ENCODE peak calls at places on chromosomes 3 and 15, in eight cellular contexts. One of them, this sample, is unnamed.
A peak's percentile ranks its signal among the peaks of the same experiment; 100 is the strongest.

GRCh38 chr15:69064649-69065048 is 50.2 kb downstream of the NOX5 start:
- DNase-seq in CD8-positive, alpha-beta T cell: no peak
- DNase-seq in heart right ventricle: no peak
- DNase-seq in esophagus squamous epithelium: no peak
- DNase-seq in CD14-positive monocyte: no peak
- DNase-seq in colonic mucosa: no peak
- DNase-seq in adrenal gland: no peak
- DNase-seq in AG09319: no peak
- DNase-seq in this sample: no peak

GRCh38 chr3:116393199-116393598 is 52.1 kb downstream of the LSAMP start:
- DNase-seq in CD14-positive monocyte: no peak
- DNase-seq in AG09319: no peak
- DNase-seq in adrenal gland: no peak
- DNase-seq in heart right ventricle: no peak
- DNase-seq in colonic mucosa: no peak
- DNase-seq in esophagus squamous epithelium: no peak
- DNase-seq in CD8-positive, alpha-beta T cell: no peak
- DNase-seq in this sample: no peak

GRCh38 chr15:99343208-99343607 is 91.9 kb downstream of the LRRC28 start:
- DNase-seq in CD8-positive, alpha-beta T cell: no peak
- DNase-seq in adrenal gland: no peak
- DNase-seq in CD14-positive monocyte: no peak
- DNase-seq in heart right ventricle: no peak
- DNase-seq in esophagus squamous epithelium: no peak
- DNase-seq in AG09319: no peak
- DNase-seq in colonic mucosa: no peak
- DNase-seq in this sample: no peak

GRCh38 chr15:37931868-37932267 is 2.6 kb upstream of the TMCO5A start:
- DNase-seq in AG09319: peak; percentile 2
- DNase-seq in esophagus squamous epithelium: no peak
- DNase-seq in adrenal gland: no peak
- DNase-seq in CD8-positive, alpha-beta T cell: no peak
- DNase-seq in CD14-positive monocyte: no peak
- DNase-seq in colonic mucosa: no peak
- DNase-seq in heart right ventricle: no peak
- DNase-seq in this sample: no peak

GRCh38 chr15:35444557-35445204 is 101.3 kb downstream of the DPH6 start:
- DNase-seq in heart right ventricle: no peak
- DNase-seq in esophagus squamous epithelium: no peak
- DNase-seq in colonic mucosa: no peak
- DNase-seq in adrenal gland: no peak
- DNase-seq in CD14-positive monocyte: no peak
- DNase-seq in CD8-positive, alpha-beta T cell: no peak
- DNase-seq in AG09319: peak; percentile 15
- DNase-seq in this sample: no peak

GRCh38 chr3:62727576-62727975 is 147.6 kb downstream of the CADPS start:
- DNase-seq in AG09319: no peak
- DNase-seq in CD8-positive, alpha-beta T cell: no peak
- DNase-seq in adrenal gland: no peak
- DNase-seq in esophagus squamous epithelium: no peak
- DNase-seq in CD14-positive monocyte: no peak
- DNase-seq in heart right ventricle: no peak
- DNase-seq in colonic mucosa: no peak
- DNase-seq in this sample: no peak

GRCh38 chr3:49714728-49715550 is 4.5 kb downstream of the AMIGO3 start:
- DNase-seq in CD14-positive monocyte: peak; percentile 29
- DNase-seq in heart right ventricle: no peak
- DNase-seq in AG09319: no peak
- DNase-seq in adrenal gland: no peak
- DNase-seq in colonic mucosa: no peak
- DNase-seq in CD8-positive, alpha-beta T cell: no peak
- DNase-seq in esophagus squamous epithelium: no peak
- DNase-seq in this sample: no peak

GRCh38 chr3:8886556-8886955 is 76.7 kb downstream of the RAD18 start:
- DNase-seq in AG09319: no peak
- DNase-seq in heart right ventricle: no peak
- DNase-seq in esophagus squamous epithelium: no peak
- DNase-seq in CD14-positive monocyte: no peak
- DNase-seq in adrenal gland: no peak
- DNase-seq in CD8-positive, alpha-beta T cell: no peak
- DNase-seq in colonic mucosa: no peak
- DNase-seq in this sample: no peak

GRCh38 chr15:80861776-80862175 is 82.6 kb downstream of the CEMIP start:
- DNase-seq in esophagus squamous epithelium: no peak
- DNase-seq in heart right ventricle: peak; percentile 14
- DNase-seq in AG09319: peak; percentile 16
- DNase-seq in CD14-positive monocyte: no peak
- DNase-seq in adrenal gland: no peak
- DNase-seq in colonic mucosa: no peak
- DNase-seq in CD8-positive, alpha-beta T cell: no peak
- DNase-seq in this sample: no peak

GRCh38 chr15:67444100-67444499 is 76.8 kb upstream of the C15orf61 start:
- DNase-seq in CD8-positive, alpha-beta T cell: no peak
- DNase-seq in heart right ventricle: no peak
- DNase-seq in esophagus squamous epithelium: no peak
- DNase-seq in AG09319: no peak
- DNase-seq in CD14-positive monocyte: no peak
- DNase-seq in colonic mucosa: no peak
- DNase-seq in adrenal gland: no peak
- DNase-seq in this sample: no peak

GRCh38 chr15:51332211-51333147 is 5.9 kb downstream of the CYP19A1 start:
- DNase-seq in esophagus squamous epithelium: no peak
- DNase-seq in AG09319: no peak
- DNase-seq in heart right ventricle: no peak
- DNase-seq in CD14-positive monocyte: no peak
- DNase-seq in colonic mucosa: no peak
- DNase-seq in adrenal gland: peak; percentile 41
- DNase-seq in CD8-positive, alpha-beta T cell: no peak
- DNase-seq in this sample: no peak

GRCh38 chr3:31041161-31041978 is 146.9 kb upstream of the GADL1 start:
- DNase-seq in CD14-positive monocyte: no peak
- DNase-seq in heart right ventricle: no peak
- DNase-seq in esophagus squamous epithelium: no peak
- DNase-seq in adrenal gland: no peak
- DNase-seq in colonic mucosa: no peak
- DNase-seq in CD8-positive, alpha-beta T cell: no peak
- DNase-seq in AG09319: peak; percentile 14
- DNase-seq in this sample: no peak

GRCh38 chr3:190401943-190402342 is 14.0 kb downstream of the CLDN16 start:
- DNase-seq in esophagus squamous epithelium: no peak
- DNase-seq in adrenal gland: no peak
- DNase-seq in CD14-positive monocyte: no peak
- DNase-seq in AG09319: no peak
- DNase-seq in CD8-positive, alpha-beta T cell: no peak
- DNase-seq in colonic mucosa: no peak
- DNase-seq in heart right ventricle: no peak
- DNase-seq in this sample: no peak

GRCh38 chr3:128326051-128326823 is 140.5 kb downstream of the DNAJB8 start:
- DNase-seq in colonic mucosa: no peak
- DNase-seq in heart right ventricle: no peak
- DNase-seq in AG09319: no peak
- DNase-seq in CD8-positive, alpha-beta T cell: no peak
- DNase-seq in CD14-positive monocyte: no peak
- DNase-seq in adrenal gland: no peak
- DNase-seq in esophagus squamous epithelium: no peak
- DNase-seq in this sample: no peak

GRCh38 chr3:188179006-188179966 is 25.3 kb downstream of the LPP start:
- DNase-seq in adrenal gland: peak; percentile 22
- DNase-seq in AG09319: peak; percentile 36
- DNase-seq in esophagus squamous epithelium: no peak
- DNase-seq in colonic mucosa: no peak
- DNase-seq in CD8-positive, alpha-beta T cell: no peak
- DNase-seq in CD14-positive monocyte: no peak
- DNase-seq in heart right ventricle: peak; percentile 59
- DNase-seq in this sample: no peak

GRCh38 chr3:84092907-84093306 is 865.9 kb upstream of the CADM2 start:
- DNase-seq in CD8-positive, alpha-beta T cell: no peak
- DNase-seq in colonic mucosa: no peak
- DNase-seq in AG09319: no peak
- DNase-seq in adrenal gland: no peak
- DNase-seq in heart right ventricle: no peak
- DNase-seq in esophagus squamous epithelium: no peak
- DNase-seq in CD14-positive monocyte: no peak
- DNase-seq in this sample: no peak

DNA sequence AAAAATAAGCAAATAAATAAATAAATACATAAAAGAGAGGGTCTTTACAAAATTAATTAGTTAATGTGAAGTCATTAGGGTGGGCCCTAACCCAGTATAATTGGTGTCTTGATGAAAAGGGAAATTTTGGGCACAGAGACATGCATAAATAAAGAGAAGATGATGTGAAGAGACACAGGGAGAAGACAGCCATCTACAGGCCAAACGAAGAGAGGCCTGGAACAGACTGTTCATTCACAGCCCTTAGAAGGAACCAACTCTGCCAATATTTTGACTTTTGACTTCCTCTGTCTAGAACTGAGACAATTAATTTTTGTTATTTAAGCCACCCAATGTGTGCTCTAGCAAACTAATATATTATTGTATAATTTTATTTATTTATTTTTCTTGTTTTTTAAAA is 29.6 kb upstream of the SELENOK start:
- DNase-seq in AG09319: no peak
- DNase-seq in esophagus squamous epithelium: no peak
- DNase-seq in heart right ventricle: no peak
- DNase-seq in CD8-positive, alpha-beta T cell: no peak
- DNase-seq in CD14-positive monocyte: no peak
- DNase-seq in adrenal gland: no peak
- DNase-seq in colonic mucosa: no peak
- DNase-seq in this sample: no peak
- TF ChIP-seq CTCF in AG09319: peak; percentile 59
- TF ChIP-seq CTCF in esophagus squamous epithelium: no peak
- TF ChIP-seq CTCF in heart right ventricle: peak; percentile 45
- TF ChIP-seq CTCF in CD8-positive, alpha-beta T cell: no peak
- TF ChIP-seq CTCF in CD14-positive monocyte: peak; percentile 37
- TF ChIP-seq CTCF in adrenal gland: peak; percentile 28
- TF ChIP-seq CTCF in colonic mucosa: peak; percentile 32
- TF ChIP-seq CTCF in this sample: no peak

DNA sequence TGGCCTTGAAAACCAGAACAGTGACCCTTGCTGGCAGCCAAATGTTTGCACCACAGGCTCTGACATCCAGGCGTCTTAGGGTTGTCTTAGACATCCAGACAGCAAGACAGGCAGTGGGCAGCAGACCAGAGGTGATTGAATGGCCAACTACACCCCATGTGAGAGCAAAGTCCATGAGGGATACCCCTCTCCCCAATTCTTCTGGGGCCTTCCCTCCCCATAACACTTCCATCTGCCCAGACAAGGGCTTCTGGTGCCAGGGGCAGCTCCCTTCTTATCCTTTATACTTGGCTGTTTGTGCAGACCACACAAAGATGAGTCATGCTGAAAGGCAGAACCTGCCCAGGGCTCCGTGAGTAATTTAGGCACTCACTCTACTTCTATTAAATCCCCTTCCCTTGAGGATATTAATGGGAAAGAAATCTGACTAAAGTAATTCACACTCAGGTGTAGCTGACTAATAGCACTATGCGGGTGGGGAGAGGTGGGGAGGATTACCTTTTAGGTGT is 257.9 kb downstream of the UACA start:
- DNase-seq in CD14-positive monocyte: peak; percentile 79
- DNase-seq in heart right ventricle: no peak
- DNase-seq in CD8-positive, alpha-beta T cell: no peak
- DNase-seq in AG09319: no peak
- DNase-seq in esophagus squamous epithelium: no peak
- DNase-seq in adrenal gland: no peak
- DNase-seq in colonic mucosa: no peak
- DNase-seq in this sample: no peak
- TF ChIP-seq CTCF in CD14-positive monocyte: no peak
- TF ChIP-seq CTCF in heart right ventricle: no peak
- TF ChIP-seq CTCF in CD8-positive, alpha-beta T cell: no peak
- TF ChIP-seq CTCF in AG09319: no peak
- TF ChIP-seq CTCF in esophagus squamous epithelium: no peak
- TF ChIP-seq CTCF in adrenal gland: no peak
- TF ChIP-seq CTCF in colonic mucosa: no peak
- TF ChIP-seq CTCF in this sample: no peak

GRCh38 chr3:108555966-108556581 is 33.2 kb downstream of the CIP2A start:
- DNase-seq in CD8-positive, alpha-beta T cell: no peak
- DNase-seq in esophagus squamous epithelium: no peak
- DNase-seq in colonic mucosa: no peak
- DNase-seq in AG09319: no peak
- DNase-seq in CD14-positive monocyte: no peak
- DNase-seq in adrenal gland: no peak
- DNase-seq in heart right ventricle: no peak
- DNase-seq in this sample: no peak

GRCh38 chr3:108554233-108554632 is 35.0 kb downstream of the CIP2A start:
- DNase-seq in adrenal gland: no peak
- DNase-seq in colonic mucosa: no peak
- DNase-seq in AG09319: no peak
- DNase-seq in esophagus squamous epithelium: no peak
- DNase-seq in CD8-positive, alpha-beta T cell: no peak
- DNase-seq in CD14-positive monocyte: no peak
- DNase-seq in heart right ventricle: no peak
- DNase-seq in this sample: no peak

GRCh38 chr3:108548886-108549285 is 38.5 kb upstream of the MYH15 start:
- DNase-seq in colonic mucosa: no peak
- DNase-seq in heart right ventricle: no peak
- DNase-seq in CD8-positive, alpha-beta T cell: no peak
- DNase-seq in AG09319: no peak
- DNase-seq in adrenal gland: no peak
- DNase-seq in CD14-positive monocyte: no peak
- DNase-seq in esophagus squamous epithelium: no peak
- DNase-seq in this sample: no peak

GRCh38 chr3:108554913-108555571 is 34.2 kb downstream of the CIP2A start:
- DNase-seq in colonic mucosa: no peak
- DNase-seq in adrenal gland: no peak
- DNase-seq in CD14-positive monocyte: no peak
- DNase-seq in AG09319: no peak
- DNase-seq in heart right ventricle: no peak
- DNase-seq in esophagus squamous epithelium: no peak
- DNase-seq in CD8-positive, alpha-beta T cell: no peak
- DNase-seq in this sample: no peak

GRCh38 chr3:108552267-108553159 is 36.7 kb downstream of the CIP2A start:
- DNase-seq in adrenal gland: no peak
- DNase-seq in heart right ventricle: peak; percentile 21
- DNase-seq in AG09319: peak; percentile 14
- DNase-seq in CD14-positive monocyte: no peak
- DNase-seq in esophagus squamous epithelium: no peak
- DNase-seq in CD8-positive, alpha-beta T cell: no peak
- DNase-seq in colonic mucosa: no peak
- DNase-seq in this sample: no peak
- TF ChIP-seq CTCF in adrenal gland: peak; percentile 60
- TF ChIP-seq CTCF in heart right ventricle: peak; percentile 60
- TF ChIP-seq CTCF in AG09319: peak; percentile 27
- TF ChIP-seq CTCF in CD14-positive monocyte: peak; percentile 64
- TF ChIP-seq CTCF in esophagus squamous epithelium: peak; percentile 55
- TF ChIP-seq CTCF in CD8-positive, alpha-beta T cell: peak; percentile 58
- TF ChIP-seq CTCF in colonic mucosa: peak; percentile 13
- TF ChIP-seq CTCF in this sample: no peak

DNA sequence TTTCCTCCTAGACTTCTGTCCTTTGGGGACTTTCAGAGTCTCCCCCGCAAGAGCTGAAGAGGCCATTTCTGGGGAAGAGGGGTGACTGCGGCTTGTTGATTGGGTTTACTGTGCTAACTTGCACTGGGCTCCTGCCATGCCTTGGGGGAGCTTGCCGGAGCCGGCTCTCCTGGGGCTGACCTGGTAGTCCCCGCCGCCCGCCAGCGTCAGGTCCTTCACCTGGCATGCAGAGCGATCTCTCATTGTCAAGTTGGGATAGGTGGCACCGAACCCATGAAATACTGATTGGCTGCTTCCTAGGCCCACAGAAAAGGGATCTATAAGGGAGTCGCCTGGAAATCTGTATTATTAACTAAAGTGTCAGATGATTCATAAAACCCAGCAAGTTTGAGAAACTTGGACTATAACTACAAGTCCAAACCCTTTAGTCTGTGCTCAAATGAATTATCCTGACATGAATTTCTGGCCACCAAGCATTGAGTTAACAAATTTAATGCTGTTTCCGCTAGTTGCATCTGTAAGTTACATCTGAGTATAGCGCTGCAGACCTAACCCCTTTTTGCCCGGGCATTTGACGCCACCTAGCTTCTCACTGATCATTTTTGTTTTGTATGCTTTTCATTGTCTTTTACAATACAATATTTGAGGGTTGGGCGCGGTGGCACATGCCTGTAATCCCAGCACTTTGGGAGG is 605 bp upstream of the IMP3 start:
- DNase-seq in heart right ventricle: no peak
- DNase-seq in AG09319: no peak
- DNase-seq in CD8-positive, alpha-beta T cell: peak; percentile 32
- DNase-seq in esophagus squamous epithelium: no peak
- DNase-seq in colonic mucosa: no peak
- DNase-seq in adrenal gland: peak; percentile 46
- DNase-seq in CD14-positive monocyte: no peak
- DNase-seq in this sample: no peak
- TF ChIP-seq CTCF in heart right ventricle: no peak
- TF ChIP-seq CTCF in AG09319: peak; percentile 13
- TF ChIP-seq CTCF in CD8-positive, alpha-beta T cell: peak; percentile 62
- TF ChIP-seq CTCF in esophagus squamous epithelium: peak; percentile 41
- TF ChIP-seq CTCF in colonic mucosa: no peak
- TF ChIP-seq CTCF in adrenal gland: peak; percentile 20
- TF ChIP-seq CTCF in CD14-positive monocyte: no peak
- TF ChIP-seq CTCF in this sample: no peak